ENCODE peak calls at places on chromosomes 11 and 22, in seven cellular contexts. One of them, this sample, is unnamed.
A peak's percentile ranks its signal among the peaks of the same experiment; 100 is the strongest.

GRCh38 chr22:38338772-38339379 is 21.6 kb upstream of the CSNK1E start:
- DNase-seq in OCI-LY7: no peak
- DNase-seq in astrocyte: no peak
- DNase-seq in foreskin keratinocyte: no peak
- DNase-seq in endodermal cell: peak; percentile 48
- DNase-seq in stomach: no peak
- DNase-seq in cardiac muscle cell: no peak
- DNase-seq in this sample: no peak

GRCh38 chr11:64834723-64835615 is 9.5 kb downstream of the CDC42BPG start:
- DNase-seq in OCI-LY7: no peak
- DNase-seq in astrocyte: peak; percentile 43
- DNase-seq in foreskin keratinocyte: peak; percentile 49
- DNase-seq in endodermal cell: no peak
- DNase-seq in stomach: peak; percentile 90
- DNase-seq in cardiac muscle cell: peak; percentile 59
- DNase-seq in this sample: no peak

GRCh38 chr22:46376096-46376495 is 40.6 kb downstream of the TRMU start:
- DNase-seq in OCI-LY7: no peak
- DNase-seq in astrocyte: peak; percentile 15
- DNase-seq in foreskin keratinocyte: no peak
- DNase-seq in endodermal cell: no peak
- DNase-seq in stomach: no peak
- DNase-seq in cardiac muscle cell: no peak
- DNase-seq in this sample: no peak

GRCh38 chr22:38317237-38317994 is at the start of gene CSNK1E:
- DNase-seq in OCI-LY7: peak; percentile 79
- DNase-seq in astrocyte: peak; percentile 23
- DNase-seq in foreskin keratinocyte: no peak
- DNase-seq in endodermal cell: peak; percentile 86
- DNase-seq in stomach: peak; percentile 86
- DNase-seq in cardiac muscle cell: peak; percentile 77
- DNase-seq in this sample: no peak

GRCh38 chr11:68150029-68150428 is 28.8 kb upstream of the CHKA start:
- DNase-seq in OCI-LY7: no peak
- DNase-seq in astrocyte: peak; percentile 56
- DNase-seq in foreskin keratinocyte: peak; percentile 11
- DNase-seq in endodermal cell: no peak
- DNase-seq in stomach: peak; percentile 87
- DNase-seq in cardiac muscle cell: peak; percentile 93
- DNase-seq in this sample: no peak

GRCh38 chr11:119101367-119101758 is 290 bp downstream of the DPAGT1 start:
- DNase-seq in OCI-LY7: peak; percentile 45
- DNase-seq in astrocyte: no peak
- DNase-seq in foreskin keratinocyte: no peak
- DNase-seq in endodermal cell: no peak
- DNase-seq in stomach: no peak
- DNase-seq in cardiac muscle cell: no peak
- DNase-seq in this sample: no peak

GRCh38 chr22:47291565-47292495 is 529.4 kb downstream of the TBC1D22A start:
- DNase-seq in OCI-LY7: no peak
- DNase-seq in astrocyte: no peak
- DNase-seq in foreskin keratinocyte: no peak
- DNase-seq in endodermal cell: no peak
- DNase-seq in stomach: no peak
- DNase-seq in cardiac muscle cell: no peak
- DNase-seq in this sample: no peak

GRCh38 chr22:17922925-17923898 is 101.1 kb downstream of the MICAL3 start:
- DNase-seq in OCI-LY7: no peak
- DNase-seq in astrocyte: peak; percentile 97
- DNase-seq in foreskin keratinocyte: no peak
- DNase-seq in endodermal cell: no peak
- DNase-seq in stomach: no peak
- DNase-seq in cardiac muscle cell: peak; percentile 89
- DNase-seq in this sample: peak; percentile 57

GRCh38 chr22:23180893-23181762 is 819 bp downstream of the BCR start:
- DNase-seq in OCI-LY7: peak; percentile 43
- DNase-seq in astrocyte: no peak
- DNase-seq in foreskin keratinocyte: no peak
- DNase-seq in endodermal cell: peak; percentile 71
- DNase-seq in stomach: no peak
- DNase-seq in cardiac muscle cell: no peak
- DNase-seq in this sample: no peak
- H3K27ac ChIP-seq in OCI-LY7: no peak overlapping the region
- H3K27ac ChIP-seq in astrocyte: no peak overlapping the region
- H3K27ac ChIP-seq in foreskin keratinocyte: no peak overlapping the region
- H3K27ac ChIP-seq in endodermal cell: no peak overlapping the region
- H3K27ac ChIP-seq in stomach: peak overlapping the region; percentile 77
- H3K27ac ChIP-seq in cardiac muscle cell: no peak overlapping the region
- H3K27ac ChIP-seq in this sample: no peak overlapping the region

DNA sequence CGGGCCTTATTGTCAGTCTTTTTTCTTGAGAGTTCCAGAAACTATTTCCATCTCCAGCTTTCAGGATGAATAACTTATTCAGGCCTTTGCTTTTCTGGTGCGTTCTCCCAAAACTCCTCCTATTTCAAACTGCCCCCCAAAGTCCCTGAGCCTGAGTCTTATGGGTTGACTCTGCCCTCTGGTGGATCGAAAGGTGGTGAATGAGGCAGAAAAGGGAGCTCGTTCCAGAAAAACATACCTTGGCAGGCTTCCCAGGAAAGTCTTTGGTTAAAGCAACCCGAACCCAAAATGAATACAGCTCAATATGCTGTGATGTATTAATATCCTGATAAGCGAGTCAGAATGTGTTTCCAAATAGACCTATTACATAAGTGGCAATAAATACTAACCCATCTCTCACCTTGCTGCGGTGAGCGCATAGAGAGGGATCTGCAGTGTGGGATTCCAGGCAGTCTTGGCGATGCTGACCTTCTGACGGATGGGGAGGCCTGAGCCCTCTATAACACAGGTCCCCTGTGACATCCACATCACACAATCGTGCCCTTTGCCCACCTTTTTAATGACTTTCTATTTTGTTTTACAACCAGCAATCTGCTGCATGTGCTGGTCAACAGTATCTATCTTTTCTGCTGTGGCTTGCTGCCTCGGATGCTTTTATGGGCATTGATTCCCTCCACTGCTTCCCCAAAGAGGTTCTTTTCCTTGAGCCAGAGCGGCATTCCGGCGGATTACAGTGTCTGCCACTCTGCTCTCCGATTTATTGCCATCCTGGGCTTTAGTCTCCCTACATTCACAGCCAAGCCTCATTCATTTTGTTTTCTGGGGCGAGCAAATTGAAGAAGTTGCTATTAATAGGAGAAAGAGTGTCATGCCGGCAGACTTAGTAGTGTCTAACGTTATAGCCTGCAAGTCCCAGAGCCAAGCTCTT is 756.8 kb downstream of the NTM start:
- DNase-seq in OCI-LY7: no peak
- DNase-seq in astrocyte: peak; percentile 86
- DNase-seq in foreskin keratinocyte: no peak
- DNase-seq in endodermal cell: peak; percentile 78
- DNase-seq in stomach: no peak
- DNase-seq in cardiac muscle cell: peak; percentile 94
- DNase-seq in this sample: peak; percentile 84
- TF ChIP-seq CTCF in OCI-LY7: peak; percentile 42
- TF ChIP-seq CTCF in astrocyte: peak; percentile 86
- TF ChIP-seq CTCF in foreskin keratinocyte: peak; percentile 84
- TF ChIP-seq CTCF in endodermal cell: peak; percentile 77
- TF ChIP-seq CTCF in stomach: no peak
- TF ChIP-seq CTCF in cardiac muscle cell: peak; percentile 80
- TF ChIP-seq CTCF in this sample: peak; percentile 90

GRCh38 chr22:39471421-39472141 is 14.8 kb downstream of the MGAT3 start:
- DNase-seq in OCI-LY7: no peak
- DNase-seq in astrocyte: peak; percentile 21
- DNase-seq in foreskin keratinocyte: no peak
- DNase-seq in endodermal cell: no peak
- DNase-seq in stomach: no peak
- DNase-seq in cardiac muscle cell: peak; percentile 93
- DNase-seq in this sample: no peak
- H3K27ac ChIP-seq in OCI-LY7: peak overlapping the region; percentile 66
- H3K27ac ChIP-seq in astrocyte: no peak overlapping the region
- H3K27ac ChIP-seq in foreskin keratinocyte: no peak overlapping the region
- H3K27ac ChIP-seq in endodermal cell: no peak overlapping the region
- H3K27ac ChIP-seq in stomach: peak overlapping the region; percentile 73
- H3K27ac ChIP-seq in cardiac muscle cell: peak overlapping the region; percentile 69
- H3K27ac ChIP-seq in this sample: peak overlapping the region; percentile 21

GRCh38 chr11:1452744-1453143 is 33.8 kb downstream of the MOB2 start:
- DNase-seq in OCI-LY7: no peak
- DNase-seq in astrocyte: no peak
- DNase-seq in foreskin keratinocyte: no peak
- DNase-seq in endodermal cell: no peak
- DNase-seq in stomach: no peak
- DNase-seq in cardiac muscle cell: no peak
- DNase-seq in this sample: no peak

GRCh38 chr11:1454576-1454975 is 32.0 kb downstream of the MOB2 start:
- DNase-seq in OCI-LY7: no peak
- DNase-seq in astrocyte: no peak
- DNase-seq in foreskin keratinocyte: no peak
- DNase-seq in endodermal cell: no peak
- DNase-seq in stomach: no peak
- DNase-seq in cardiac muscle cell: no peak
- DNase-seq in this sample: no peak

GRCh38 chr11:1451781-1452470 is 34.7 kb downstream of the MOB2 start:
- DNase-seq in OCI-LY7: no peak
- DNase-seq in astrocyte: no peak
- DNase-seq in foreskin keratinocyte: no peak
- DNase-seq in endodermal cell: no peak
- DNase-seq in stomach: no peak
- DNase-seq in cardiac muscle cell: no peak
- DNase-seq in this sample: no peak

GRCh38 chr11:1455032-1455762 is 31.4 kb downstream of the MOB2 start:
- DNase-seq in OCI-LY7: no peak
- DNase-seq in astrocyte: no peak
- DNase-seq in foreskin keratinocyte: no peak
- DNase-seq in endodermal cell: no peak
- DNase-seq in stomach: no peak
- DNase-seq in cardiac muscle cell: no peak
- DNase-seq in this sample: no peak

GRCh38 chr11:1453611-1454386 is 32.8 kb downstream of the MOB2 start:
- DNase-seq in OCI-LY7: peak; percentile 74
- DNase-seq in astrocyte: no peak
- DNase-seq in foreskin keratinocyte: peak; percentile 39
- DNase-seq in endodermal cell: peak; percentile 92
- DNase-seq in stomach: peak; percentile 76
- DNase-seq in cardiac muscle cell: no peak
- DNase-seq in this sample: no peak
- TF ChIP-seq CTCF in OCI-LY7: peak; percentile 76
- TF ChIP-seq CTCF in astrocyte: no peak
- TF ChIP-seq CTCF in foreskin keratinocyte: peak; percentile 80
- TF ChIP-seq CTCF in endodermal cell: peak; percentile 75
- TF ChIP-seq CTCF in stomach: peak; percentile 45
- TF ChIP-seq CTCF in cardiac muscle cell: no peak
- TF ChIP-seq CTCF in this sample: peak; percentile 8

GRCh38 chr11:57405271-57405890 is 14.9 kb upstream of the PRG2 start:
- DNase-seq in OCI-LY7: no peak
- DNase-seq in astrocyte: no peak
- DNase-seq in foreskin keratinocyte: no peak
- DNase-seq in endodermal cell: no peak
- DNase-seq in stomach: no peak
- DNase-seq in cardiac muscle cell: no peak
- DNase-seq in this sample: no peak

GRCh38 chr11:57406337-57406904 is 16.0 kb upstream of the PRG2 start:
- DNase-seq in OCI-LY7: no peak
- DNase-seq in astrocyte: peak; percentile 42
- DNase-seq in foreskin keratinocyte: no peak
- DNase-seq in endodermal cell: no peak
- DNase-seq in stomach: no peak
- DNase-seq in cardiac muscle cell: no peak
- DNase-seq in this sample: no peak

GRCh38 chr11:57407521-57407920 is 17.1 kb upstream of the PRG2 start:
- DNase-seq in OCI-LY7: no peak
- DNase-seq in astrocyte: no peak
- DNase-seq in foreskin keratinocyte: no peak
- DNase-seq in endodermal cell: no peak
- DNase-seq in stomach: no peak
- DNase-seq in cardiac muscle cell: no peak
- DNase-seq in this sample: no peak

GRCh38 chr11:57407941-57408475 is 17.6 kb upstream of the PRG2 start:
- DNase-seq in OCI-LY7: no peak
- DNase-seq in astrocyte: no peak
- DNase-seq in foreskin keratinocyte: no peak
- DNase-seq in endodermal cell: no peak
- DNase-seq in stomach: no peak
- DNase-seq in cardiac muscle cell: no peak
- DNase-seq in this sample: no peak

DNA sequence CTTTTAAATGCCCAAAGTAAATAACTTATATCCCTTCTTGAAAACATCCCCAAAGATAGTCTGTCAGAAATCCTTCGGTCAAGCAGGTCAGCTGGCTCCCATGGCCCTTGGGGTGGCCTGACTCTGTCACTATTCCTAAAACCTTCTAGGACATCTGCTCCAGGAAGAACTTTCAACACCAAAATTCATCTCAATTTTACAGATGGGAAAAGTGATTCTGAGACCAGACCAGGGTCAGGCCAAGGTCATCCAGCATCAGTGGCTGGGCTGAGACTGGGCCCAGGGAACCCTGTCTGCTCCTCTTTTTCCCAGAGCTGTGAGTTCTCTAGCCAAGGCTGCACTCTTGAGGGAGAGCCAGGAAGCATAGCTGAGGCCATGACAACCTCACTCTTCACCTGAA is 16.6 kb upstream of the PRG2 start:
- DNase-seq in OCI-LY7: no peak
- DNase-seq in astrocyte: no peak
- DNase-seq in foreskin keratinocyte: no peak
- DNase-seq in endodermal cell: no peak
- DNase-seq in stomach: no peak
- DNase-seq in cardiac muscle cell: no peak
- DNase-seq in this sample: no peak
- H3K27ac ChIP-seq in OCI-LY7: no peak overlapping the region
- H3K27ac ChIP-seq in astrocyte: no peak overlapping the region
- H3K27ac ChIP-seq in foreskin keratinocyte: no peak overlapping the region
- H3K27ac ChIP-seq in endodermal cell: no peak overlapping the region
- H3K27ac ChIP-seq in stomach: no peak overlapping the region
- H3K27ac ChIP-seq in cardiac muscle cell: no peak overlapping the region
- H3K27ac ChIP-seq in this sample: no peak overlapping the region

DNA sequence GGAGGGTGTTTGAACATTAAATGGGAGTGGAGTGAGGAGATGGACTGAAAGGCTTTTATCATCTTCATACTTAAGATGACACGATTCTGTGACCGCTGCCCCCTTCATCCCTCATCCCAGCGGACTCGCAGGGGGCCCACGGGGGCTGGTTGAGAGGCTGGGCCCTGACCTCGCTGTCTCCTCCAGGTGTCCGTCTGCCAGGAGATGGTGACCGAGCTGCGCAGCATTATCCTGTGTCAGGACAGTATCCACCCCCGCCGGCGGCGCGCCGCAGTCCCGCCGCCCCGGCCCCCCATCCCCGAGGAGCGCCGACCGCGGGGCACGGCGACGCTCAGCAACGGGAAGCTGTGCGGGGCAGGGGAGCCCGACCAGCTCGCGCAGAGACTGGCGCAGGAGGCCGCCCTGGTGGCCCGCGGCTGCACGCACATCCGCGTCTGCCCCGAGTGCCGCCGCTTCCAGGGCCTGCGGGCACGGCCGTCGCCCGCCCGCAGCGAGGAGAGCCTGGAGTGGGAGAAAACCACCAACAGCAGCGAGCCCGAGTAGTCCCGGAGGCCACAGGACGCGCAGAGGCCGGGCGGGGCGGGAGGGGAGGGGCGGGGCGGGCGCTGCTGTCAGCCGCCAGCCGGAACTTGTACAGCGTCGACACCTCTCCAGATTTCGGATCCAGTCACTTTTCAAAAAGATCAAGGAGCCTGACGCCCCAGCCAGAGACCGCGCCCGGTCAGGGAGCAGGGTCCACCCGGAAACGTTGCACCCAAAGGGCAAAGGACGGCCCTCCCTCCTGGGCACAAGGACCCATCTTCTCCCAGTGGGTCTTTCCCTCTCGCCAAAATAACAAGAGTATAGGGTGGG is 38.0 kb upstream of the TBCEL start:
- DNase-seq in OCI-LY7: no peak
- DNase-seq in astrocyte: peak; percentile 31
- DNase-seq in foreskin keratinocyte: no peak
- DNase-seq in endodermal cell: peak; percentile 87
- DNase-seq in stomach: peak; percentile 58
- DNase-seq in cardiac muscle cell: peak; percentile 72
- DNase-seq in this sample: no peak
- TF ChIP-seq CTCF in OCI-LY7: no peak
- TF ChIP-seq CTCF in astrocyte: no peak
- TF ChIP-seq CTCF in foreskin keratinocyte: peak; percentile 27
- TF ChIP-seq CTCF in endodermal cell: peak; percentile 69
- TF ChIP-seq CTCF in stomach: no peak
- TF ChIP-seq CTCF in cardiac muscle cell: peak; percentile 19
- TF ChIP-seq CTCF in this sample: no peak

This sample was measured in AG04450.